ENCODE peak calls at places on chromosomes 7 and 10, in nine cellular contexts. F, W, Z, K, H, O, D, A and J are unnamed samples.

GRCh38 chr10:24622781-24623301 is 100.8 kb downstream of the ARHGAP21 start:
- DNase-seq in H (no peak), K (no peak), W (no peak), A (no peak), F (no peak), D (peak), Z (no peak), O (no peak), J (no peak)

GRCh38 chr7:20331912-20332317 is 1.2 kb downstream of the ITGB8 start:
- DNase-seq in Z (no peak), K (no peak), W (no peak), A (no peak), H (no peak), O (no peak), F (peak), D (no peak), J (no peak)

GRCh38 chr7:129160161-129160911 is 15.8 kb downstream of the TSPAN33 start:
- DNase-seq in H (no peak), A (no peak), K (no peak), W (no peak), O (no peak), F (no peak), D (no peak), Z (no peak), J (no peak)

GRCh38 chr7:50331564-50332208 is 27.2 kb downstream of the IKZF1 start:
- DNase-seq in A (no peak), Z (no peak), O (no peak), W (no peak), H (peak), K (no peak), F (no peak), D (no peak), J (no peak)

GRCh38 chr10:74586088-74586585 is 240.3 kb upstream of the KAT6B start:
- DNase-seq in H (peak), F (no peak), D (no peak), W (no peak), O (no peak), A (no peak), K (no peak), Z (peak), J (no peak)

GRCh38 chr7:5472432-5473315 is 49.0 kb upstream of the TNRC18 start:
- DNase-seq in O (no peak), W (no peak), A (no peak), H (no peak), F (no peak), Z (no peak), K (no peak), D (no peak), J (no peak)

GRCh38 chr7:66245008-66245407 is 39.9 kb downstream of the TPST1 start:
- DNase-seq in Z (no peak), H (no peak), O (no peak), W (no peak), A (no peak), D (no peak), F (no peak), K (no peak), J (no peak)

GRCh38 chr7:37047260-37047659 is 323.0 kb upstream of the AOAH start:
- DNase-seq in K (no peak), W (no peak), D (no peak), Z (no peak), A (no peak), F (no peak), O (no peak), H (no peak), J (no peak)

GRCh38 chr7:82694020-82694419 is 250.4 kb upstream of the CACNA2D1 start:
- DNase-seq in H (no peak), K (no peak), D (no peak), Z (no peak), F (no peak), W (no peak), A (no peak), O (no peak), J (no peak)

GRCh38 chr7:106867641-106868351 is 2.7 kb downstream of the PIK3CG start:
- DNase-seq in K (no peak), D (no peak), Z (no peak), H (no peak), A (no peak), W (no peak), O (no peak), F (no peak), J (no peak)

GRCh38 chr10:104308439-104308903 is 29.8 kb downstream of the ITPRIP start:
- DNase-seq in Z (no peak), F (peak), D (no peak), O (no peak), W (no peak), A (no peak), K (no peak), H (no peak), J (no peak)

GRCh38 chr7:45702751-45703150 is 128.6 kb downstream of the ADCY1 start:
- DNase-seq in K (no peak), Z (peak), F (no peak), A (no peak), O (no peak), W (no peak), D (no peak), H (peak), J (no peak)

GRCh38 chr7:127532151-127532550 is 53.2 kb downstream of the GCC1 start:
- DNase-seq in K (no peak), Z (no peak), F (no peak), O (no peak), A (no peak), H (no peak), D (no peak), W (no peak), J (no peak)

GRCh38 chr7:121219031-121219430 is 109.8 kb upstream of the WNT16 start:
- DNase-seq in K (no peak), H (no peak), F (no peak), W (no peak), Z (no peak), O (no peak), D (no peak), A (no peak), J (no peak)

GRCh38 chr7:149474309-149475120 is 13.7 kb upstream of the ZNF777 start:
- DNase-seq in W (no peak), K (no peak), H (no peak), Z (no peak), F (no peak), D (no peak), O (no peak), A (no peak), J (no peak)

GRCh38 chr10:29039659-29040309 is 249.1 kb upstream of the LYZL1 start:
- DNase-seq in Z (no peak), K (peak), W (no peak), F (no peak), H (no peak), A (no peak), D (peak), O (peak), J (no peak)

GRCh38 chr10:123357363-123358075 is 203.3 kb downstream of the BUB3 start:
- DNase-seq in D (no peak), H (no peak), F (no peak), K (no peak), W (no peak), O (no peak), A (no peak), Z (no peak), J (no peak)

GRCh38 chr10:3532644-3533043 is 252.4 kb downstream of the KLF6 start:
- DNase-seq in F (no peak), Z (no peak), A (no peak), H (no peak), W (no peak), O (no peak), K (peak), D (no peak), J (no peak)

GRCh38 chr10:114703377-114704125 is 45.5 kb upstream of the ABLIM1 start:
- DNase-seq in O (no peak), Z (no peak), D (no peak), A (no peak), H (no peak), W (no peak), K (peak), F (no peak), J (peak)

GRCh38 chr10:110163192-110163773 is 44.1 kb upstream of the MXI1 start:
- DNase-seq in K (no peak), W (no peak), A (no peak), F (no peak), H (no peak), D (no peak), O (no peak), Z (no peak), J (no peak)

GRCh38 chr10:86942441-86943315 is 14.7 kb downstream of the MMRN2 start:
- DNase-seq in H (no peak), A (no peak), W (no peak), K (no peak), Z (no peak), D (no peak), F (no peak), O (no peak), J (no peak)

GRCh38 chr7:100951172-100951571 is 1.8 kb downstream of the MUC3A start:
- DNase-seq in W (no peak), K (no peak), O (no peak), A (no peak), H (no peak), F (no peak), Z (no peak), D (no peak), J (no peak)

GRCh38 chr10:4514445-4515108 is 311.4 kb upstream of the AKR1E2 start:
- DNase-seq in K (no peak), O (no peak), D (no peak), A (peak), F (peak), W (no peak), H (peak), Z (peak), J (peak)

GRCh38 chr10:1698185-1698584 is 39.1 kb downstream of the ADARB2 start:
- DNase-seq in A (no peak), O (no peak), Z (no peak), W (no peak), F (no peak), H (no peak), K (no peak), D (no peak), J (no peak)
- TF ChIP-seq CTCF in A (no peak), O (no peak), Z (no peak), W (no peak), F (no peak), H (no peak), K (no peak), D (no peak), J (no peak)

GRCh38 chr7:38796636-38797501 is 112.1 kb downstream of the VPS41 start:
- DNase-seq in D (peak), A (no peak), Z (peak), O (peak), K (peak), W (peak), F (peak), H (peak), J (peak)
- TF ChIP-seq CTCF in D (peak), A (peak), Z (peak), O (peak), K (peak), W (peak), F (peak), H (peak), J (peak)

GRCh38 chr7:142481548-142481947 is 223.7 kb upstream of the PRSS58 start:
- DNase-seq in O (no peak), Z (no peak), K (no peak), F (no peak), A (no peak), H (no peak), W (no peak), D (peak), J (no peak)
- TF ChIP-seq CTCF in O (peak), Z (no peak), K (no peak), F (no peak), A (no peak), H (no peak), W (peak), D (peak), J (no peak)

GRCh38 chr7:2713370-2713769 is 25.4 kb downstream of the AMZ1 start:
- DNase-seq in F (no peak), K (no peak), H (no peak), A (no peak), W (no peak), Z (no peak), O (no peak), D (no peak), J (no peak)
- TF ChIP-seq CTCF in F (no peak), K (no peak), H (no peak), A (no peak), W (peak), Z (no peak), O (no peak), D (no peak), J (no peak)

GRCh38 chr10:49539320-49539885 is 482 bp upstream of the ERCC6 start:
- DNase-seq in H (no peak), K (peak), W (peak), F (peak), A (peak), Z (peak), D (peak), O (no peak), J (peak)
- TF ChIP-seq CTCF in H (no peak), K (no peak), W (no peak), F (no peak), A (no peak), Z (no peak), D (no peak), O (no peak), J (no peak)

DNA sequence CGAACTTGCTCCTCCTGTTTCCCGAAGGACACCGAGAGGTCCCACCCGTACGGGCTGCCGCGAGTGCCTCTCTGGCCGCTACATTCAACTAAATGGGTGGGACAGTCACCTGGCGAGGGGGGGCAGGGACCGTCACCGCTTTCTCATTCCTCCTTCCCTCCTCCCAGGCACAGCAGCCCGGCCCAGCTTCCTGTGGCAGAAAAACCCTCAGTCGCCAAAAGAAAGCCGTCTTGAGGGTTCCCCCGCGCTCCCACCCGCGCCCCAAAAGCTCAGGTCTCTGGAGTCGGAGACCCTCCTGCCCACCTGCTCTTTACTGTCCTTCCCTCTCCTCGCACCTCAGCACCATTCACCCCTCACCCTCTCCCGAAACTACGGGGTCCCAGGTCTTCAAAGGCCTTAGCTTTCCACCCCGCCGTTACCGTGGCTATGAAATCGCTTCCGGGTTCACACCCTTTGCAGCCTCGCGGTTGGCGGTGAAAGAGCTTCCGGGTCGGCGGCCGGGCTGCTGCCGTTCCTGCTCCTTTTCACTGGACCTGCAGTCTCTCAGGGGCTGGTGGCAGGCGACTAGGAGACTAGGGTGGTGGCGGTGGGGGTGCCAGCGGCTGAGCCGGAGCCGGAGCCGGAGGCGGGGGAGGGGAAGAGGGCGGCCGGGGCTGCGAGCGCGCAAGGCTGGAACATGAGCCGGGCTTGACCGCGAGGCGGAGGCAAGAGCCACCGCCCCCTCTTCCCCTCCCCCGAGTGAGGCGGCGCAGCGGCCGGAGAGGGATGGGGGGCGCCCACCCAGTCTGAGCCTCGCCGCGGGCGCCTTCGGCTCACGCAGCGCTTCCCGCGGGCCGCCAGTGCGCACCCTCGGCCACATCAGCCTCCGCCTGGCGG is at the start of the genes ANKIB1 and KRIT1:
- DNase-seq in W (peak), K (peak), D (peak), Z (peak), A (peak), O (peak), H (peak), F (peak), J (peak)
- TF ChIP-seq CTCF in W (no peak), K (no peak), D (peak), Z (peak), A (no peak), O (peak), H (peak), F (no peak), J (no peak)

GRCh38 chr10:84574101-84574500 is 245.7 kb downstream of the CCSER2 start:
- DNase-seq in Z (no peak), A (no peak), D (no peak), K (peak), F (no peak), O (no peak), H (no peak), W (no peak), J (no peak)
- TF ChIP-seq CTCF in Z (no peak), A (no peak), D (no peak), K (no peak), F (no peak), O (peak), H (no peak), W (peak), J (no peak)

DNA sequence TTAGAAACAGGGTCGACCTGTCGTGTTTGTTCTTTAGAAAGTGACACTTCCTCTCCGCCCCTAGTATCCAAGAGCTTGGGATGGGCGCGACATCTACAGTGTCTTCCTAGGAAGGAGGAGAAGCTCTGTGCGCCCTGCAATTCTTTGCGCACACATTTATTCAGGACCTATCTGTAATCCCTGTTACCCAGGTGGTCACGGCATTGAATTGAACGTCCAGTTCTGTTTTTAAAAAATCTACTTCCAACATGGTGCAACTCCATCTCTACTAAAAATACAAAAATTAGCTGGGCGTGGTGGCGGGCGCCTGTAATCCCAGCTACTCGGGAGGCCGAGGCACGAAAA is 602 bp upstream of the LAMB1 start:
- DNase-seq in D (no peak), A (no peak), W (no peak), K (no peak), O (no peak), Z (no peak), F (no peak), H (no peak), J (no peak)
- TF ChIP-seq CTCF in D (no peak), A (no peak), W (no peak), K (no peak), O (no peak), Z (no peak), F (no peak), H (no peak), J (no peak)

DNA sequence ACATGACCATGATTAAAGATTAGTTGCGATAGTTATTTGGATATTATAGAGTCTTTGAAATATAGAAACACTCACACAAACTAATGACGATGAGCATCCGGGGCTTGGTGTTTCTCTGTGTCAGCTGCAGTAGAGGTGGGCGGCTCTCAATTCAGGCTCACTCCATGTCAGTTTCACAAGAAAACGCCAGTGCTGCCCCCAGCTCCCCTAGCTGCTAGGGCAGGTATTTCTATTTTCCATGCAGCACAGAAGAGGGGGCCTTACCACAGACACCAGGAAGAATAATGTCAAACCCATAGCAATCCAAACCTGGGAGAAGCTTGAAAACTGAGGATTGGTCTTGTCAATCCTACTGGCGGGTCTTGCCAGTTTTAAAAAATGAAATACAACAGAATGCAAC is 197.1 kb downstream of the PHTF2 start:
- DNase-seq in A (no peak), K (no peak), W (no peak), D (no peak), F (no peak), O (no peak), Z (no peak), H (no peak), J (no peak)
- TF ChIP-seq CTCF in A (no peak), K (no peak), W (peak), D (peak), F (no peak), O (peak), Z (no peak), H (no peak), J (peak)